ENCODE peak calls at places on chromosome 15, in eight cellular contexts. U is Karpas-422, C is neuronal stem cell, Z is GM23248, W is fibroblast of lung, M is OCI-LY7, R is MM.1S, Y is PC-3. V is an unnamed sample.

GRCh38 chr15:68299436-68299835 is 21.9 kb downstream of the FEM1B start:
- DNase-seq in U (no peak), C (no peak), Z (peak), W (no peak), M (no peak), R (no peak), Y (no peak), V (no peak)

GRCh38 chr15:68930268-68931022 is at the start of gene SPESP1:
- DNase-seq in U (no peak), C (no peak), Z (peak), W (peak), M (no peak), R (peak), Y (no peak), V (peak)

GRCh38 chr15:75043509-75044257 is 20.3 kb downstream of the PPCDC start:
- DNase-seq in U (peak), C (no peak), Z (peak), W (peak), M (peak), R (peak), Y (no peak), V (peak)

GRCh38 chr15:28885630-28886430 is at the start of gene APBA2:
- DNase-seq in U (no peak), C (no peak), Z (peak), W (peak), M (no peak), R (peak), Y (peak), V (peak)

GRCh38 chr15:65856821-65857455 is 12.4 kb upstream of the RAB11A start:
- DNase-seq in U (peak), C (peak), Z (peak), W (peak), M (peak), R (peak), Y (peak), V (no peak)

GRCh38 chr15:41490355-41490754 is 3.3 kb upstream of the ITPKA start:
- DNase-seq in U (no peak), C (no peak), Z (peak), W (peak), M (no peak), R (no peak), Y (peak), V (peak)

GRCh38 chr15:52428297-52428696 is 100.4 kb downstream of the MYO5A start:
- DNase-seq in U (no peak), C (no peak), Z (no peak), W (no peak), M (no peak), R (no peak), Y (no peak), V (no peak)

GRCh38 chr15:83449928-83450501 is 2.9 kb downstream of the SH3GL3 start:
- DNase-seq in U (no peak), C (no peak), Z (peak), W (peak), M (no peak), R (no peak), Y (no peak), V (no peak)

GRCh38 chr15:69074011-69074842 is 59.7 kb downstream of the NOX5 start:
- DNase-seq in U (no peak), C (peak), Z (peak), W (peak), M (no peak), R (no peak), Y (peak), V (peak)

GRCh38 chr15:81107889-81108288 is 26.2 kb upstream of the CFAP161 start:
- DNase-seq in U (no peak), C (no peak), Z (no peak), W (no peak), M (no peak), R (no peak), Y (no peak), V (no peak)

GRCh38 chr15:66454143-66454542 is 43.4 kb downstream of the SNAPC5 start:
- DNase-seq in U (no peak), C (no peak), Z (peak), W (peak), M (no peak), R (no peak), Y (peak), V (no peak)

GRCh38 chr15:60223161-60223560 is 174.6 kb downstream of the ANXA2 start:
- DNase-seq in U (no peak), C (no peak), Z (no peak), W (no peak), M (no peak), R (no peak), Y (peak), V (no peak)

GRCh38 chr15:67882487-67883227 is 42.8 kb upstream of the RNU6-1 start:
- DNase-seq in U (peak), C (no peak), Z (no peak), W (no peak), M (peak), R (no peak), Y (no peak), V (no peak)

GRCh38 chr15:70699873-70700272 is 63.5 kb downstream of the UACA start:
- DNase-seq in U (no peak), C (no peak), Z (no peak), W (peak), M (no peak), R (no peak), Y (no peak), V (no peak)

GRCh38 chr15:40242671-40243070 is 3.8 kb downstream of the PAK6 start:
- DNase-seq in U (no peak), C (no peak), Z (no peak), W (no peak), M (no peak), R (no peak), Y (no peak), V (peak)

GRCh38 chr15:94667109-94667508 is 435.7 kb downstream of the MCTP2 start:
- DNase-seq in U (no peak), C (no peak), Z (no peak), W (no peak), M (no peak), R (no peak), Y (no peak), V (no peak)

GRCh38 chr15:87167706-87168105 is 1088.0 kb downstream of the AGBL1 start:
- DNase-seq in U (no peak), C (no peak), Z (no peak), W (no peak), M (no peak), R (no peak), Y (peak), V (no peak)

GRCh38 chr15:67953286-67953685 is 100.8 kb upstream of the PIAS1 start:
- DNase-seq in U (no peak), C (no peak), Z (no peak), W (no peak), M (no peak), R (no peak), Y (no peak), V (no peak)

DNA sequence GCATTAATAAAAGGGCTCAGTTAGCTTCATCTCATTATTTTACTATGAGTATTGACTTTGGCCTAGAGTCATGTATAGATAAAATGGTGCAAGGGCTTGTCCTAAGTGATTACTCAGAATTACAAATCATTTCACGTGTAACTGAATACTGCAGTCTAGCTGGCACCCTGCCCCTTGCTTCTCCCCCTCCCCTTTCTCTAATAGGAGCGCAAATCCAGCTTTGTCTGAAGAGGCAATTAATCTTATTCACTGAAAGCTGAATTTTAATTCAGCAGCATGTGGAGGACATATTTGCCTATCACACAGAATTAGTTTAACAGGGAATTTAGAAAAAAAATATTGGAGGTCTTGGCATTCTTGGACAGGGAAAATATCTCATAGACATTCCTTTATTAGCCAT is 412.1 kb upstream of the DPH6 start:
- DNase-seq in U (no peak), C (no peak), Z (no peak), W (peak), M (no peak), R (no peak), Y (peak), V (no peak)
- H2AFZ ChIP-seq in U (no peak), C (no peak), Z (no peak), W (no peak), M (no peak), R (no peak), Y (no peak), V (no peak)

GRCh38 chr15:63894662-63894949 is 60.9 kb upstream of the HERC1 start:
- DNase-seq in U (no peak), C (no peak), Z (no peak), W (no peak), M (no peak), R (no peak), Y (no peak), V (no peak)
- H3K4me3 ChIP-seq in U (no peak), C (peak), Z (no peak), W (no peak), M (no peak), R (no peak), Y (no peak), V (no peak)

DNA sequence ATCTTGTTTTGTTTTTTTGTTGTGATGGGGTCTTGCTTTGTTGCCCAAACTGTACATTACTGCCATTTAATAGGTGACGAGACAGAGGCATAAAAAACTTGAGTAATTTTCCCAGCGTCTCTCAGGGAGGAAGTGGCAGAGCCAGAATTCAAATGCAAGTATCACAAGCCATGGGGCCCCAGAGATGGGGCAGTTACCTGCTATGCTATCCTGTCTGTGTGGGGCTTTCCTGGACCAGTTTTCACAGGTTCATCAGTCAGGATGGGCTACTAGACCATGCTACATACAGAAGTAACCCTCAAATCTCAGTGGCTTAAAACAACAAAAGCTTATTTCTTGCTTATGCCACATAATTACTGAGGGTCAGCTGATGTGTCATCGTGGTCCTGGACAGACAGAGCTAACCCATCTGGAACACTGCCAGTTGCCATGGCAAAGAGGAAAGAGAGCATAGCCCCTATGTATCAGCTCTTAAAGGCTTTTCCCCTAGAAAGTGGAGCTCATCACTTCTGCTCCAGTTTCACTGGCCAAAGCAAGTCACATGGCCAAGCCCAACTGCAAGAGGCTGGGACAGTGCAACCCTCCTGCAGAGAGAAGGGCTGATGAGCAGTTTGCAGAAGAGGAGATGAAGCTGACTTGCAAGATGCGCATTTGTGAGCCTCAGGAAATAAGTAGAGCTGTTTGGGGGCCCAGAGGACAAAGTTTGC is 31.7 kb upstream of the SYNM start:
- DNase-seq in U (no peak), C (no peak), Z (no peak), W (no peak), M (no peak), R (no peak), Y (no peak), V (no peak)
- H2AFZ ChIP-seq in U (no peak), C (no peak), Z (no peak), W (no peak), M (no peak), R (no peak), Y (no peak), V (peak)

GRCh38 chr15:56356616-56357015 is 8.6 kb upstream of the TEX9 start:
- DNase-seq in U (no peak), C (no peak), Z (peak), W (no peak), M (no peak), R (peak), Y (peak), V (no peak)
- H3K4me3 ChIP-seq in U (no peak), C (no peak), Z (no peak), W (no peak), M (no peak), R (no peak), Y (no peak), V (no peak)

GRCh38 chr15:54803139-54803808 is 393.5 kb downstream of the RSL24D1 start:
- DNase-seq in U (peak), C (no peak), Z (no peak), W (peak), M (peak), R (peak), Y (peak), V (no peak)

GRCh38 chr15:54808321-54808720 is 388.4 kb downstream of the RSL24D1 start:
- DNase-seq in U (no peak), C (no peak), Z (no peak), W (no peak), M (no peak), R (no peak), Y (no peak), V (no peak)

DNA sequence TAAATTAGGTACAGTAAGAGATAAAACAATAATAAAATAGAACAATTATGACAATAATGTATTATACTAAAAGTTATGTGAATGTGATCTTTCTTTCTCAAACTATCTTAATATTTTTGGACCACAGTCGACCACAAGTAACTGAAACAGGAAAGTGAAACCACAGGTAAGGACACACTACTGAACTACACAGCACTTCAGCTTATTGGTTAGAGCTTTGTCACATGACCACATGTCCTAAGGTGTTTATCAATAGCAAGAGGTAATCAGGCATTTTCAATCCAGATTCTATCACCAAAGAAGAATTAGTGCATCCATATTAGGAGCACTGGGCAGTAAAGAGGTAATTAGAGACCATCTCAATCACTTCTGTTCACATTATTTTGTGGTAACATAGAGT is 392.8 kb downstream of the RSL24D1 start:
- DNase-seq in U (no peak), C (no peak), Z (no peak), W (no peak), M (no peak), R (peak), Y (no peak), V (no peak)
- H2AFZ ChIP-seq in U (no peak), C (no peak), Z (no peak), W (no peak), M (no peak), R (no peak), Y (no peak), V (no peak)

DNA sequence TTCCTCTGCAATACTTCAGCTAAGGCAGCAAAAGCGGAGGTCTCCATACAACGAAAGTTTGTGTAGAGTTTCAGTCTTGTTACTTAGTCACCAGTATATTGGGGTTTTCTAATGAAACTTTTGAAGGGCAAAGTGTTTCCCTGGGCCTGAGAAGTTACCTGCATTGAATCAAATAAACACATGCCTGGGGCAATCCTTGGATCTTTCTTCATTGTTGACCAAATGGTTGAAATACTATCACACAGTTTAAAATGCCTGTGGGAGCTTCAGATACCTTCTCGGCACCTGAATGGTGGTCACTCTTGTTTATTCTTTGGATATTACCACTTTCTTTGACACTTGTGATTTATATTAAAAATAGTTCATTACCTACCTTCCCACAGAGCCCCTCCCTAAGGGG is 988 bp upstream of the CHSY1 start:
- DNase-seq in U (no peak), C (no peak), Z (peak), W (no peak), M (no peak), R (peak), Y (peak), V (no peak)
- H3K4me3 ChIP-seq in U (peak), C (no peak), Z (peak), W (peak), M (peak), R (peak), Y (peak), V (peak)

GRCh38 chr15:77622212-77622941 is 10.3 kb downstream of the LINGO1 start:
- DNase-seq in U (no peak), C (no peak), Z (no peak), W (no peak), M (no peak), R (no peak), Y (no peak), V (peak)
- H2AFZ ChIP-seq in U (no peak), C (peak), Z (no peak), W (no peak), M (no peak), R (no peak), Y (no peak), V (no peak)

DNA sequence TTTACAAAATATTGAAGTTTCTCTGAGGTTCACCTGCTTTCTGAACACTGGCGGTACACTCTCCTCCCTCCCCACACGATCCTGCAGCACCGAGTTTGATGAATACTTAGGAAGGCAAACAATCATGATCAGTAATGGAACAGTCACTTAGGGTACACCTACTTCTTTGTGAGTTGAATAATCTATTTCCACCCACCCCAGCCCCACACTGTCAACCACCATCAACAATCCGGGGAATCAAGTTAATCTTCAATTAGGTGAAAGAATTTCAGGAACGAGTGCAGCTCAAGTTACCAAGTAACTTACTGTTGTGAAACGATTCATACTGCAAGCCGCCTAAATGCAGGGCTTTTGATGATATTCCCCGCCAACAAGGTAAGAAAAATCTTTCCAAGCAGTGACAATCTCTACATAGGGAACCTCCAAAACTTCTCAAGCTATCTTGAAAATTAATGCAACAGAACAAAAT is 159.2 kb upstream of the NR2F2 start:
- DNase-seq in U (no peak), C (no peak), Z (no peak), W (no peak), M (no peak), R (no peak), Y (no peak), V (no peak)
- H3K4me3 ChIP-seq in U (no peak), C (no peak), Z (no peak), W (no peak), M (no peak), R (no peak), Y (no peak), V (no peak)

GRCh38 chr15:88467073-88467934 is at the start of the genes MRPL46 and MRPS11:
- DNase-seq in U (peak), C (peak), Z (peak), W (peak), M (peak), R (peak), Y (peak), V (peak)

GRCh38 chr15:88469321-88469720 is 1.8 kb downstream of the MRPS11 start:
- DNase-seq in U (no peak), C (no peak), Z (no peak), W (no peak), M (no peak), R (no peak), Y (no peak), V (no peak)

GRCh38 chr15:88465633-88466219 is 1.5 kb downstream of the MRPL46 start:
- DNase-seq in U (no peak), C (no peak), Z (peak), W (peak), M (no peak), R (no peak), Y (peak), V (no peak)

GRCh38 chr15:88470625-88471372 is 3.3 kb downstream of the MRPS11 start:
- DNase-seq in U (no peak), C (no peak), Z (no peak), W (no peak), M (no peak), R (peak), Y (no peak), V (no peak)

GRCh38 chr15:88467935-88468528 is 524 bp downstream of the MRPS11 start:
- DNase-seq in U (peak), C (no peak), Z (peak), W (peak), M (peak), R (peak), Y (no peak), V (no peak)
- H2AFZ ChIP-seq in U (peak), C (peak), Z (peak), W (peak), M (peak), R (peak), Y (peak), V (peak)

V was measured in osteoblast.